ENCODE peak calls at places on chromosomes 6 and 20, in four cellular contexts. F is left colon; E is CD4-positive, alpha-beta T cell; B is right cardiac atrium. C is an unnamed sample.

GRCh38 chr6:120779441-120779840 is 554.8 kb downstream of the TBC1D32 start:
- ATAC-seq in F (no peak), E (no peak), B (no peak), C (peak; percentile 10)

GRCh38 chr6:148404456-148405022 is 61.9 kb downstream of the SASH1 start:
- ATAC-seq in F (no peak), E (no peak), B (peak; percentile 44), C (no peak)

GRCh38 chr6:2021713-2022125 is 223.7 kb downstream of the GMDS start:
- ATAC-seq in F (peak; percentile 99), E (no peak), B (peak; percentile 99), C (peak; percentile 98)

GRCh38 chr6:113414511-113414910 is 442.6 kb upstream of the MARCKS start:
- ATAC-seq in F (peak; percentile 66), E (no peak), B (peak; percentile 82), C (peak; percentile 55)

GRCh38 chr6:38865521-38866174 is 150.5 kb downstream of the DNAH8 start:
- ATAC-seq in F (no peak), E (no peak), B (no peak), C (no peak)

GRCh38 chr6:108961985-108962384 is 113.8 kb downstream of the ARMC2 start:
- ATAC-seq in F (no peak), E (no peak), B (no peak), C (no peak)

GRCh38 chr6:36426622-36427021 is 16.0 kb downstream of the PXT1 start:
- ATAC-seq in F (no peak), E (no peak), B (no peak), C (no peak)

GRCh38 chr20:8172191-8172590 is 40.1 kb downstream of the PLCB1 start:
- ATAC-seq in F (no peak), E (no peak), B (no peak), C (no peak)

GRCh38 chr20:62618622-62619529 is 23.4 kb upstream of the SLCO4A1 start:
- ATAC-seq in F (no peak), E (no peak), B (peak; percentile 0), C (no peak)

GRCh38 chr6:70956451-70957283 is at the start of gene B3GAT2:
- ATAC-seq in F (peak; percentile 36), E (no peak), B (peak; percentile 58), C (peak; percentile 31)

GRCh38 chr6:30037182-30037788 is 23.8 kb upstream of the POLR1H start:
- ATAC-seq in F (peak; percentile 60), E (no peak), B (no peak), C (peak; percentile 29)

GRCh38 chr6:111952821-111953535 is 79.7 kb upstream of the FYN start:
- ATAC-seq in F (no peak), E (no peak), B (peak; percentile 55), C (peak; percentile 73)

GRCh38 chr6:158358450-158359077 is 46.3 kb downstream of the TULP4 start:
- ATAC-seq in F (peak; percentile 93), E (no peak), B (peak; percentile 73), C (no peak)

GRCh38 chr6:169587992-169588391 is 113.8 kb downstream of the WDR27 start:
- ATAC-seq in F (no peak), E (no peak), B (no peak), C (no peak)